ENCODE peak calls at places on chromosomes 11 and 22, in eight cellular contexts. U is cardiac fibroblast, G is endothelial cell, J is RWPE1, K is Caco-2, Y is HepG2, H is GM20000, C is heart right ventricle. Q is an unnamed sample.

GRCh38 chr22:41243361-41243760 is 2.6 kb upstream of the CHADL start:
- DNase-seq in U (no peak), G (no peak), J (no peak), K (no peak), Y (no peak), H (no peak), C (no peak), Q (no peak)

GRCh38 chr11:63537293-63538101 is 889 bp downstream of the PLAAT4 start:
- DNase-seq in U (peak; percentile 44), G (no peak), J (no peak), K (no peak), Y (no peak), H (no peak), C (peak; percentile 51), Q (no peak)

GRCh38 chr11:133809525-133810178 is 35.7 kb downstream of the SPATA19 start:
- DNase-seq in U (no peak), G (no peak), J (no peak), K (peak; percentile 45), Y (no peak), H (no peak), C (no peak), Q (no peak)

GRCh38 chr22:24005201-24005600 is at the start of gene GSTT4:
- DNase-seq in U (peak; percentile 43), G (no peak), J (no peak), K (no peak), Y (no peak), H (peak; percentile 11), C (peak; percentile 86), Q (no peak)

GRCh38 chr22:38950527-38951111 is 6.8 kb upstream of the APOBEC3A start:
- DNase-seq in U (no peak), G (no peak), J (no peak), K (no peak), Y (no peak), H (no peak), C (no peak), Q (no peak)

GRCh38 chr22:19827341-19828034 is 27.2 kb downstream of the GNB1L start:
- DNase-seq in U (no peak), G (no peak), J (no peak), K (no peak), Y (no peak), H (no peak), C (no peak), Q (no peak)

GRCh38 chr11:69874178-69874983 is 55.2 kb upstream of the FGF3 start:
- DNase-seq in U (no peak), G (no peak), J (no peak), K (peak; percentile 30), Y (no peak), H (no peak), C (no peak), Q (no peak)

GRCh38 chr22:40525250-40525884 is 111.2 kb downstream of the MRTFA start:
- DNase-seq in U (peak; percentile 71), G (peak; percentile 56), J (no peak), K (no peak), Y (peak; percentile 31), H (no peak), C (peak; percentile 50), Q (peak; percentile 65)

GRCh38 chr11:117201906-117202305 is 2.7 kb downstream of the TAGLN start:
- DNase-seq in U (peak; percentile 60), G (no peak), J (no peak), K (no peak), Y (no peak), H (no peak), C (no peak), Q (no peak)

GRCh38 chr11:128544625-128545024 is 42.7 kb downstream of the ETS1 start:
- DNase-seq in U (peak; percentile 59), G (no peak), J (no peak), K (no peak), Y (no peak), H (no peak), C (no peak), Q (no peak)

GRCh38 chr22:19090586-19091127 is 31.6 kb downstream of the DGCR2 start:
- DNase-seq in U (no peak), G (no peak), J (no peak), K (no peak), Y (no peak), H (no peak), C (no peak), Q (no peak)

GRCh38 chr11:59206635-59207034 is 6.1 kb downstream of the MPEG1 start:
- DNase-seq in U (peak; percentile 51), G (peak; percentile 59), J (no peak), K (peak; percentile 57), Y (peak; percentile 42), H (no peak), C (no peak), Q (peak; percentile 60)

GRCh38 chr11:46309669-46310288 is 32.3 kb downstream of the CREB3L1 start:
- DNase-seq in U (no peak), G (no peak), J (no peak), K (peak; percentile 60), Y (no peak), H (peak; percentile 75), C (no peak), Q (no peak)

GRCh38 chr11:28636033-28636432 is 527.8 kb downstream of the METTL15 start:
- DNase-seq in U (no peak), G (no peak), J (no peak), K (peak; percentile 48), Y (no peak), H (no peak), C (no peak), Q (no peak)

GRCh38 chr11:100753562-100753961 is 66.5 kb downstream of the ARHGAP42 start:
- DNase-seq in U (no peak), G (peak; percentile 33), J (no peak), K (no peak), Y (no peak), H (no peak), C (no peak), Q (no peak)

GRCh38 chr11:1263036-1263435 is 40.2 kb downstream of the MUC5B start:
- DNase-seq in U (no peak), G (no peak), J (peak; percentile 6), K (no peak), Y (peak; percentile 5), H (no peak), C (peak; percentile 14), Q (no peak)

GRCh38 chr22:30506507-30506968 is 1.0 kb upstream of the SEC14L4 start:
- DNase-seq in U (no peak), G (no peak), J (no peak), K (no peak), Y (no peak), H (no peak), C (no peak), Q (no peak)

GRCh38 chr22:27348634-27349033 is 452.9 kb downstream of the MN1 start:
- DNase-seq in U (peak; percentile 63), G (no peak), J (no peak), K (no peak), Y (no peak), H (no peak), C (no peak), Q (peak; percentile 68)

GRCh38 chr11:83725161-83725560 is 439.0 kb upstream of the CCDC90B start:
- DNase-seq in U (no peak), G (no peak), J (no peak), K (peak; percentile 57), Y (no peak), H (no peak), C (no peak), Q (no peak)

GRCh38 chr11:65419460-65419772 is 3.2 kb upstream of the NEAT1 start:
- DNase-seq in U (no peak), G (no peak), J (no peak), K (no peak), Y (no peak), H (no peak), C (no peak), Q (no peak)

GRCh38 chr11:69956669-69957190 is 121.4 kb upstream of the ANO1 start:
- DNase-seq in U (no peak), G (no peak), J (no peak), K (no peak), Y (no peak), H (no peak), C (no peak), Q (no peak)

GRCh38 chr11:60775420-60775961 is 9.6 kb upstream of the MS4A10 start:
- DNase-seq in U (peak; percentile 95), G (peak; percentile 90), J (peak; percentile 73), K (peak; percentile 83), Y (peak; percentile 80), H (peak; percentile 85), C (peak; percentile 60), Q (peak; percentile 79)

GRCh38 chr11:57727185-57727584 is 14.1 kb upstream of the SELENOH start:
- DNase-seq in U (no peak), G (no peak), J (peak; percentile 18), K (no peak), Y (no peak), H (no peak), C (no peak), Q (no peak)

DNA sequence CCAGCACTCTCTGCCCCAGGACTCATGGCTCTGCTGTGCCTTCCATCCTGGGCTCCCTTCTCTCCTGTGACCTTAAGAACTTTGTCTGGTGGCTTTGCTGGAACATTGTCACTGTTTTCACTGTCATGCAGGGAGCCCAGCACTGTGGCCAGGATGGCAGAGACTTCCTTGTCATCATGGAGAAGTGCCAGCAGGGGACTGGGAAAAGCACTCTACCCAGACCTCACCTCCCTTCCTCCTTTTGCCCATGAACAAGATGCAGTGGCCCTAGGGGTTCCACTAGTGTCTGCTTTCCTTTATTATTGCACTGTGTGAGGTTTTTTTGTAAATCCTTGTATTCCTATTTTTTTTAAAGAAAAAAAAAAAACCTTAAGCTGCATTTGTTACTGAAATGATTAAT is 2.9 kb upstream of the TTC36 start:
- DNase-seq in U (no peak), G (no peak), J (no peak), K (no peak), Y (no peak), H (no peak), C (no peak), Q (no peak)
- TF ChIP-seq CTCF in U (no peak), G (no peak), J (no peak), K (no peak), Y (no peak), H (no peak), C (no peak), Q (no peak)

GRCh38 chr11:27124514-27125264 is 84.1 kb downstream of the BBOX1 start:
- DNase-seq in U (peak; percentile 69), G (no peak), J (peak; percentile 13), K (no peak), Y (peak; percentile 4), H (no peak), C (no peak), Q (peak; percentile 45)
- TF ChIP-seq CTCF in U (no peak), G (no peak), J (no peak), K (no peak), Y (peak; percentile 40), H (no peak), C (no peak), Q (peak; percentile 28)

GRCh38 chr22:42692239-42693054 is 28.2 kb downstream of the A4GALT start:
- DNase-seq in U (no peak), G (no peak), J (no peak), K (no peak), Y (no peak), H (peak; percentile 73), C (no peak), Q (no peak)
- TF ChIP-seq CTCF in U (no peak), G (no peak), J (no peak), K (no peak), Y (peak; percentile 59), H (peak; percentile 22), C (no peak), Q (no peak)

GRCh38 chr11:30653606-30654005 is 67.5 kb upstream of the MPPED2 start:
- DNase-seq in U (no peak), G (no peak), J (no peak), K (no peak), Y (no peak), H (no peak), C (no peak), Q (no peak)
- TF ChIP-seq CTCF in U (no peak), G (no peak), J (no peak), K (no peak), Y (no peak), H (no peak), C (no peak), Q (no peak)